ENCODE peak calls at places on chromosomes 4 and X, in five cellular contexts. One of them, this sample, is unnamed.

GRCh38 chr4:71230613-71231012 is 108.2 kb upstream of the SLC4A4 start:
- DNase-seq in skeletal muscle cell: no peak
- DNase-seq in suprapubic skin: no peak
- DNase-seq in foreskin fibroblast: no peak
- DNase-seq in H54: no peak
- DNase-seq in this sample: no peak

GRCh38 chr4:102474736-102475504 is 26.2 kb upstream of the NFKB1 start:
- DNase-seq in skeletal muscle cell: no peak
- DNase-seq in suprapubic skin: no peak
- DNase-seq in H54: no peak
- DNase-seq in foreskin fibroblast: no peak
- DNase-seq in this sample: no peak

GRCh38 chr4:86961103-86961502 is 26.3 kb downstream of the AFF1 start:
- DNase-seq in H54: no peak
- DNase-seq in foreskin fibroblast: no peak
- DNase-seq in suprapubic skin: no peak
- DNase-seq in skeletal muscle cell: no peak
- DNase-seq in this sample: no peak

GRCh38 chrX:125090046-125090445 is 229.6 kb upstream of the TEX13C start:
- DNase-seq in suprapubic skin: no peak
- DNase-seq in H54: no peak
- DNase-seq in foreskin fibroblast: no peak
- DNase-seq in skeletal muscle cell: peak
- DNase-seq in this sample: no peak

GRCh38 chr4:6105311-6105911 is 87.2 kb upstream of the C4orf50 start:
- DNase-seq in skeletal muscle cell: no peak
- DNase-seq in H54: no peak
- DNase-seq in suprapubic skin: no peak
- DNase-seq in foreskin fibroblast: no peak
- DNase-seq in this sample: no peak

GRCh38 chrX:11100281-11101035 is 10.7 kb upstream of the HCCS start:
- DNase-seq in suprapubic skin: no peak
- DNase-seq in skeletal muscle cell: peak
- DNase-seq in H54: peak
- DNase-seq in foreskin fibroblast: peak
- DNase-seq in this sample: peak

GRCh38 chr4:164779080-164779479 is 25.1 kb downstream of the SMIM31 start:
- DNase-seq in foreskin fibroblast: no peak
- DNase-seq in suprapubic skin: no peak
- DNase-seq in skeletal muscle cell: no peak
- DNase-seq in H54: no peak
- DNase-seq in this sample: peak

GRCh38 chr4:94454405-94454804 is 2.7 kb downstream of the PDLIM5 start:
- DNase-seq in H54: no peak
- DNase-seq in foreskin fibroblast: no peak
- DNase-seq in skeletal muscle cell: no peak
- DNase-seq in suprapubic skin: no peak
- DNase-seq in this sample: no peak

GRCh38 chrX:17030092-17030491 is 83.6 kb downstream of the REPS2 start:
- DNase-seq in foreskin fibroblast: no peak
- DNase-seq in H54: no peak
- DNase-seq in skeletal muscle cell: no peak
- DNase-seq in suprapubic skin: no peak
- DNase-seq in this sample: no peak

GRCh38 chrX:30343206-30343605 is 34.0 kb upstream of the NR0B1 start:
- DNase-seq in H54: no peak
- DNase-seq in skeletal muscle cell: no peak
- DNase-seq in suprapubic skin: no peak
- DNase-seq in foreskin fibroblast: no peak
- DNase-seq in this sample: no peak

GRCh38 chrX:153732406-153732805 is 7.8 kb downstream of the ABCD1 start:
- DNase-seq in suprapubic skin: no peak
- DNase-seq in skeletal muscle cell: no peak
- DNase-seq in H54: peak
- DNase-seq in foreskin fibroblast: no peak
- DNase-seq in this sample: no peak

GRCh38 chr4:74440356-74440755 is 4.6 kb upstream of the AREG start:
- DNase-seq in H54: no peak
- DNase-seq in foreskin fibroblast: no peak
- DNase-seq in suprapubic skin: no peak
- DNase-seq in skeletal muscle cell: no peak
- DNase-seq in this sample: no peak

GRCh38 chr4:1232661-1233621 is 16.0 kb downstream of the CTBP1 start:
- DNase-seq in foreskin fibroblast: no peak
- DNase-seq in H54: no peak
- DNase-seq in suprapubic skin: peak
- DNase-seq in skeletal muscle cell: no peak
- DNase-seq in this sample: no peak

GRCh38 chr4:187604984-187605383 is 390.6 kb upstream of the ZFP42 start:
- DNase-seq in skeletal muscle cell: no peak
- DNase-seq in suprapubic skin: no peak
- DNase-seq in foreskin fibroblast: no peak
- DNase-seq in H54: no peak
- DNase-seq in this sample: no peak

GRCh38 chr4:123856689-123857545 is 460.3 kb downstream of the SPRY1 start:
- DNase-seq in skeletal muscle cell: no peak
- DNase-seq in H54: peak
- DNase-seq in suprapubic skin: no peak
- DNase-seq in foreskin fibroblast: peak
- DNase-seq in this sample: no peak

GRCh38 chr4:960736-961650 is 12.4 kb downstream of the DGKQ start:
- DNase-seq in suprapubic skin: no peak
- DNase-seq in H54: no peak
- DNase-seq in skeletal muscle cell: no peak
- DNase-seq in foreskin fibroblast: no peak
- DNase-seq in this sample: no peak

GRCh38 chr4:27360651-27361347 is 500.2 kb downstream of the STIM2 start:
- DNase-seq in skeletal muscle cell: peak
- DNase-seq in foreskin fibroblast: peak
- DNase-seq in suprapubic skin: no peak
- DNase-seq in H54: no peak
- DNase-seq in this sample: peak

GRCh38 chr4:110970642-110971041 is 347.8 kb upstream of the PITX2 start:
- DNase-seq in suprapubic skin: no peak
- DNase-seq in H54: peak
- DNase-seq in foreskin fibroblast: peak
- DNase-seq in skeletal muscle cell: no peak
- DNase-seq in this sample: peak

GRCh38 chrX:9857575-9857974 is 71.3 kb downstream of the SHROOM2 start:
- DNase-seq in H54: no peak
- DNase-seq in foreskin fibroblast: no peak
- DNase-seq in suprapubic skin: no peak
- DNase-seq in skeletal muscle cell: no peak
- DNase-seq in this sample: no peak

GRCh38 chr4:54085284-54085683 is 14.7 kb upstream of the GSX2 start:
- DNase-seq in H54: no peak
- DNase-seq in foreskin fibroblast: peak
- DNase-seq in suprapubic skin: peak
- DNase-seq in skeletal muscle cell: peak
- DNase-seq in this sample: peak

GRCh38 chrX:73851014-73852009 is 288.3 kb downstream of the CHIC1 start:
- DNase-seq in H54: no peak
- DNase-seq in foreskin fibroblast: no peak
- DNase-seq in suprapubic skin: peak
- DNase-seq in skeletal muscle cell: no peak
- DNase-seq in this sample: no peak

GRCh38 chr4:742742-743311 is 37.2 kb downstream of the PCGF3 start:
- DNase-seq in skeletal muscle cell: no peak
- DNase-seq in suprapubic skin: no peak
- DNase-seq in foreskin fibroblast: peak
- DNase-seq in H54: peak
- DNase-seq in this sample: peak

GRCh38 chr4:47349323-47349722 is 114.2 kb downstream of the COMMD8 start:
- DNase-seq in H54: no peak
- DNase-seq in suprapubic skin: no peak
- DNase-seq in foreskin fibroblast: peak
- DNase-seq in skeletal muscle cell: peak
- DNase-seq in this sample: peak

GRCh38 chr4:18934197-18934596 is 912.6 kb upstream of the LCORL start:
- DNase-seq in skeletal muscle cell: no peak
- DNase-seq in H54: no peak
- DNase-seq in suprapubic skin: no peak
- DNase-seq in foreskin fibroblast: no peak
- DNase-seq in this sample: peak

GRCh38 chr4:166091146-166091545 is 218.1 kb downstream of the TLL1 start:
- DNase-seq in H54: no peak
- DNase-seq in foreskin fibroblast: no peak
- DNase-seq in suprapubic skin: no peak
- DNase-seq in skeletal muscle cell: no peak
- DNase-seq in this sample: no peak

GRCh38 chr4:155593793-155594192 is 72.9 kb upstream of the GUCY1A1 start:
- DNase-seq in H54: no peak
- DNase-seq in suprapubic skin: no peak
- DNase-seq in foreskin fibroblast: no peak
- DNase-seq in skeletal muscle cell: no peak
- DNase-seq in this sample: no peak

GRCh38 chr4:109233585-109233984 is 68.9 kb downstream of the COL25A1 start:
- DNase-seq in suprapubic skin: no peak
- DNase-seq in skeletal muscle cell: peak
- DNase-seq in H54: no peak
- DNase-seq in foreskin fibroblast: peak
- DNase-seq in this sample: no peak

GRCh38 chrX:118459494-118459893 is 36.1 kb upstream of the DOCK11 start:
- DNase-seq in H54: peak
- DNase-seq in skeletal muscle cell: peak
- DNase-seq in suprapubic skin: no peak
- DNase-seq in foreskin fibroblast: peak
- DNase-seq in this sample: no peak

GRCh38 chrX:153226344-153227190 is 47.5 kb downstream of the MAGEA1 start:
- DNase-seq in H54: peak
- DNase-seq in foreskin fibroblast: peak
- DNase-seq in suprapubic skin: no peak
- DNase-seq in skeletal muscle cell: peak
- DNase-seq in this sample: no peak

GRCh38 chr4:151569650-151570049 is 160.7 kb downstream of the FHIP1A start:
- DNase-seq in H54: no peak
- DNase-seq in suprapubic skin: no peak
- DNase-seq in foreskin fibroblast: no peak
- DNase-seq in skeletal muscle cell: no peak
- DNase-seq in this sample: no peak

GRCh38 chr4:15755781-15756180 is 22.3 kb upstream of the CD38 start:
- DNase-seq in foreskin fibroblast: no peak
- DNase-seq in suprapubic skin: no peak
- DNase-seq in skeletal muscle cell: no peak
- DNase-seq in H54: no peak
- DNase-seq in this sample: no peak

GRCh38 chrX:1249101-1249887 is 19.3 kb upstream of the CSF2RA start:
- DNase-seq in skeletal muscle cell: no peak
- DNase-seq in suprapubic skin: no peak
- DNase-seq in foreskin fibroblast: peak
- DNase-seq in H54: peak
- DNase-seq in this sample: no peak

GRCh38 chr4:184476660-184477059 is 2.3 kb upstream of the IRF2 start:
- DNase-seq in foreskin fibroblast: no peak
- DNase-seq in H54: no peak
- DNase-seq in suprapubic skin: no peak
- DNase-seq in skeletal muscle cell: no peak
- DNase-seq in this sample: no peak

GRCh38 chr4:92305148-92305877 is 1.5 kb downstream of the GRID2 start:
- DNase-seq in skeletal muscle cell: peak
- DNase-seq in suprapubic skin: no peak
- DNase-seq in H54: no peak
- DNase-seq in foreskin fibroblast: peak
- DNase-seq in this sample: peak

GRCh38 chr4:25133132-25133531 is 27.1 kb downstream of the SEPSECS start:
- DNase-seq in foreskin fibroblast: no peak
- DNase-seq in skeletal muscle cell: no peak
- DNase-seq in suprapubic skin: no peak
- DNase-seq in H54: no peak
- DNase-seq in this sample: no peak

GRCh38 chr4:154720618-154721267 is 23.1 kb upstream of the LRAT start:
- DNase-seq in foreskin fibroblast: no peak
- DNase-seq in H54: no peak
- DNase-seq in skeletal muscle cell: no peak
- DNase-seq in suprapubic skin: no peak
- DNase-seq in this sample: no peak

This sample was measured in SJSA1.